ENCODE peak calls at places on chromosomes 6 and 20, in seven cellular contexts. U is BE2C; N is psoas muscle; T is stimulated activated CD4-positive, alpha-beta T cell treated with anti-CD3 and anti-CD28 coated beads, TNF-alpha, amount 100 ng/mL, for 24 hours; Z is stimulated activated naive CD8-positive, alpha-beta T cell treated with anti-CD3 and anti-CD28 coated beads, Interleukin-15, amount 100 ng/mL, for 72 hours; Q is mucosa of gallbladder; D is activated T-cell treated with anti-CD3 and anti-CD28 coated beads, Interleukin-2, amount 50 U/mL, for 72 hours. X is an unnamed sample.

GRCh38 chr20:16749573-16749972 is 1.4 kb downstream of the OTOR start:
- DNase-seq in U (peak), N (no peak), T (no peak), Z (no peak), Q (no peak), D (no peak), X (no peak)

GRCh38 chr20:36062799-36063198 is 91.7 kb upstream of the EPB41L1 start:
- DNase-seq in U (no peak), N (no peak), T (no peak), Z (no peak), Q (no peak), D (no peak), X (no peak)

GRCh38 chr6:158653577-158654354 is 3.9 kb downstream of the SYTL3 start:
- DNase-seq in U (no peak), N (no peak), T (peak), Z (peak), Q (peak), D (peak), X (peak)

GRCh38 chr20:62899633-62900051 is 26.7 kb downstream of the DIDO1 start:
- DNase-seq in U (no peak), N (no peak), T (no peak), Z (no peak), Q (no peak), D (no peak), X (peak)

GRCh38 chr20:50734730-50735679 is 3.6 kb downstream of the PARD6B start:
- DNase-seq in U (no peak), N (no peak), T (no peak), Z (no peak), Q (no peak), D (no peak), X (no peak)

GRCh38 chr6:130734161-130734560 is 93.0 kb upstream of the SMLR1 start:
- DNase-seq in U (no peak), N (no peak), T (no peak), Z (no peak), Q (no peak), D (no peak), X (no peak)

GRCh38 chr6:109672204-109672603 is 18.8 kb downstream of the AK9 start:
- DNase-seq in U (no peak), N (no peak), T (no peak), Z (no peak), Q (no peak), D (no peak), X (no peak)

GRCh38 chr6:27553123-27553904 is 80.4 kb upstream of the ZNF184 start:
- DNase-seq in U (peak), N (no peak), T (peak), Z (peak), Q (no peak), D (peak), X (no peak)

GRCh38 chr6:3913958-3914337 is 64.8 kb downstream of the FAM50B start:
- DNase-seq in U (no peak), N (no peak), T (no peak), Z (no peak), Q (no peak), D (no peak), X (no peak)

GRCh38 chr6:140401666-140402255 is 1027.3 kb upstream of the CITED2 start:
- DNase-seq in U (no peak), N (no peak), T (no peak), Z (no peak), Q (no peak), D (no peak), X (no peak)

GRCh38 chr20:4300921-4301320 is 285.6 kb upstream of the RNF24 start:
- DNase-seq in U (no peak), N (no peak), T (no peak), Z (no peak), Q (no peak), D (no peak), X (no peak)

GRCh38 chr6:129055796-129056195 is 172.9 kb downstream of the LAMA2 start:
- DNase-seq in U (no peak), N (no peak), T (no peak), Z (no peak), Q (no peak), D (no peak), X (no peak)

GRCh38 chr6:5606546-5606945 is 345.2 kb downstream of the FARS2 start:
- DNase-seq in U (no peak), N (no peak), T (no peak), Z (no peak), Q (no peak), D (no peak), X (no peak)

GRCh38 chr6:51936536-51936935 is 150.9 kb downstream of the PKHD1 start:
- DNase-seq in U (no peak), N (no peak), T (no peak), Z (no peak), Q (no peak), D (no peak), X (no peak)

GRCh38 chr6:2853766-2854393 is 12.2 kb upstream of the SERPINB1 start:
- DNase-seq in U (no peak), N (peak), T (peak), Z (peak), Q (peak), D (peak), X (peak)

GRCh38 chr6:157221049-157221816 is 102.1 kb downstream of the TMEM242 start:
- DNase-seq in U (no peak), N (peak), T (peak), Z (peak), Q (peak), D (peak), X (peak)

GRCh38 chr6:149320745-149321240 is 3.3 kb downstream of the TAB2 start:
- DNase-seq in U (no peak), N (no peak), T (no peak), Z (no peak), Q (no peak), D (no peak), X (no peak)

GRCh38 chr6:33077908-33078307 is 2.1 kb downstream of the HLA-DPB1 start:
- DNase-seq in U (no peak), N (no peak), T (no peak), Z (no peak), Q (no peak), D (no peak), X (no peak)

GRCh38 chr20:41135187-41135887 is 2.0 kb upstream of the PLCG1 start:
- DNase-seq in U (peak), N (no peak), T (peak), Z (peak), Q (peak), D (peak), X (peak)

GRCh38 chr20:17648782-17649730 is 33.0 kb downstream of the RRBP1 start:
- DNase-seq in U (no peak), N (no peak), T (no peak), Z (peak), Q (no peak), D (peak), X (peak)

GRCh38 chr6:39948156-39948850 is 14.0 kb upstream of the MOCS1 start:
- DNase-seq in U (no peak), N (no peak), T (no peak), Z (no peak), Q (no peak), D (no peak), X (no peak)

GRCh38 chr6:148509789-148510581 is 167.3 kb downstream of the SASH1 start:
- DNase-seq in U (no peak), N (peak), T (no peak), Z (no peak), Q (no peak), D (no peak), X (peak)

GRCh38 chr6:41334482-41335023 is 855 bp upstream of the NCR2 start:
- DNase-seq in U (no peak), N (no peak), T (no peak), Z (peak), Q (no peak), D (no peak), X (no peak)

GRCh38 chr6:124963416-124964083 is 1.3 kb downstream of the RNF217 start:
- DNase-seq in U (no peak), N (peak), T (no peak), Z (no peak), Q (no peak), D (no peak), X (no peak)

GRCh38 chr20:23655551-23656211 is 17.9 kb upstream of the CST3 start:
- DNase-seq in U (no peak), N (peak), T (no peak), Z (no peak), Q (peak), D (no peak), X (no peak)

GRCh38 chr6:1593958-1594314 is 15.8 kb upstream of the FOXC1 start:
- DNase-seq in U (no peak), N (no peak), T (no peak), Z (no peak), Q (no peak), D (no peak), X (no peak)

GRCh38 chr20:54174452-54175175 is 828 bp upstream of the CYP24A1 start:
- DNase-seq in U (no peak), N (no peak), T (no peak), Z (no peak), Q (no peak), D (no peak), X (no peak)

GRCh38 chr6:24403501-24403824 is 727 bp downstream of the MRS2 start:
- DNase-seq in U (no peak), N (no peak), T (no peak), Z (no peak), Q (no peak), D (no peak), X (no peak)

GRCh38 chr20:23235173-23236027 is 115.2 kb upstream of the NXT1 start:
- DNase-seq in U (peak), N (peak), T (peak), Z (peak), Q (peak), D (peak), X (peak)

GRCh38 chr6:150238857-150239407 is 96.1 kb downstream of the PPP1R14C start:
- DNase-seq in U (no peak), N (no peak), T (no peak), Z (no peak), Q (no peak), D (no peak), X (no peak)

GRCh38 chr6:53673138-53673801 is 7.7 kb upstream of the KLHL31 start:
- DNase-seq in U (no peak), N (no peak), T (no peak), Z (no peak), Q (peak), D (no peak), X (no peak)

GRCh38 chr6:102026649-102027048 is 633.1 kb downstream of the GRIK2 start:
- DNase-seq in U (no peak), N (no peak), T (no peak), Z (no peak), Q (no peak), D (no peak), X (no peak)